ENCODE peak calls at places on chromosomes 4 and X, in nine cellular contexts. K is C1 segment of cervical spinal cord; A is stimulated activated CD8-positive, alpha-beta memory T cell treated with anti-CD3 and anti-CD28 coated beads, Interleukin-7, amount 100 ng/mL, for 24 hours; B is left colon; W is Right ventricle myocardium superior; S is AG08395; L is heart right ventricle; G is aorta; E is KBM-7. Y is an unnamed sample.

GRCh38 chr4:16158504-16158852 is 67.8 kb downstream of the TAPT1 start:
- DNase-seq in K (no peak), A (no peak), B (peak; percentile 87), W (no peak), S (no peak), L (no peak), G (no peak), E (no peak), Y (no peak)

GRCh38 chrX:4638036-4638435 is 924.6 kb upstream of the PRKX start:
- DNase-seq in K (no peak), A (no peak), B (no peak), W (no peak), S (no peak), L (no peak), G (no peak), E (no peak), Y (no peak)

GRCh38 chr4:140212171-140212570 is 58.2 kb upstream of the MAML3 start:
- DNase-seq in K (no peak), A (no peak), B (no peak), W (no peak), S (no peak), L (no peak), G (no peak), E (no peak), Y (no peak)

GRCh38 chr4:19729873-19730735 is 521.6 kb upstream of the SLIT2 start:
- DNase-seq in K (no peak), A (no peak), B (no peak), W (no peak), S (peak; percentile 6), L (peak; percentile 42), G (no peak), E (peak; percentile 75), Y (no peak)

GRCh38 chr4:17082186-17082585 is 183.7 kb upstream of the LDB2 start:
- DNase-seq in K (no peak), A (no peak), B (no peak), W (no peak), S (peak; percentile 14), L (no peak), G (no peak), E (no peak), Y (no peak)

GRCh38 chr4:112370466-112370865 is 73.3 kb downstream of the ALPK1 start:
- DNase-seq in K (no peak), A (no peak), B (no peak), W (no peak), S (no peak), L (no peak), G (no peak), E (no peak), Y (no peak)

GRCh38 chrX:34918856-34919255 is 23.7 kb upstream of the FAM47B start:
- DNase-seq in K (no peak), A (no peak), B (no peak), W (no peak), S (peak; percentile 39), L (peak; percentile 4), G (no peak), E (peak; percentile 15), Y (no peak)

GRCh38 chr4:88107406-88108107 is 50.9 kb downstream of the ABCG2 start:
- DNase-seq in K (no peak), A (no peak), B (peak; percentile 45), W (no peak), S (no peak), L (peak; percentile 12), G (no peak), E (peak; percentile 45), Y (no peak)

GRCh38 chr4:144787365-144788263 is 141.7 kb downstream of the HHIP start:
- DNase-seq in K (no peak), A (no peak), B (no peak), W (no peak), S (no peak), L (no peak), G (no peak), E (peak; percentile 45), Y (peak; percentile 23)

Y was measured in substantia nigra.